ENCODE peak calls at places on chromosomes 1 and 21, in eight cellular contexts. S is heart left ventricle; V is stimulated activated CD4-positive, alpha-beta T cell treated with anti-CD3 and anti-CD28 coated beads, Interleukin-4, amount 100 ng/mL, for 48 hours; L is HEK293T; I is activated T-cell treated with anti-CD3 and anti-CD28 coated beads for 24 hours; X is AG09309; U is LoVo; A is IMR-90. O is an unnamed sample.

GRCh38 chr1:154430903-154431302 is 25.8 kb downstream of the IL6R start:
- DNase-seq in S (no peak), V (no peak), L (no peak), I (no peak), X (no peak), U (no peak), A (no peak), O (no peak)

GRCh38 chr1:52432807-52433206 is 28.4 kb downstream of the PRPF38A start:
- DNase-seq in S (no peak), V (no peak), L (no peak), I (no peak), X (no peak), U (no peak), A (no peak), O (no peak)

GRCh38 chr1:82030830-82031229 is 230.1 kb downstream of the ADGRL2 start:
- DNase-seq in S (no peak), V (no peak), L (no peak), I (no peak), X (no peak), U (no peak), A (no peak), O (no peak)

GRCh38 chr1:221435510-221435909 is 306.4 kb downstream of the DUSP10 start:
- DNase-seq in S (no peak), V (no peak), L (peak), I (no peak), X (no peak), U (peak), A (peak), O (peak)

GRCh38 chr1:166763318-166763717 is 76.0 kb upstream of the POGK start:
- DNase-seq in S (no peak), V (no peak), L (no peak), I (no peak), X (no peak), U (no peak), A (no peak), O (no peak)

GRCh38 chr21:14587266-14587665 is 41.2 kb upstream of the SAMSN1 start:
- DNase-seq in S (no peak), V (no peak), L (no peak), I (no peak), X (no peak), U (no peak), A (no peak), O (no peak)

GRCh38 chr1:98385691-98386090 is 275.8 kb upstream of the SNX7 start:
- DNase-seq in S (no peak), V (no peak), L (no peak), I (no peak), X (no peak), U (no peak), A (peak), O (no peak)

GRCh38 chr1:240999826-241000225 is 357.2 kb downstream of the RGS7 start:
- DNase-seq in S (no peak), V (no peak), L (no peak), I (no peak), X (no peak), U (no peak), A (no peak), O (no peak)

GRCh38 chr21:31710586-31710985 is 21.3 kb downstream of the SCAF4 start:
- DNase-seq in S (no peak), V (no peak), L (no peak), I (no peak), X (peak), U (no peak), A (peak), O (no peak)

GRCh38 chr1:231660198-231660597 is 33.6 kb downstream of the DISC1 start:
- DNase-seq in S (no peak), V (no peak), L (no peak), I (no peak), X (no peak), U (no peak), A (no peak), O (no peak)

GRCh38 chr1:55127827-55128343 is 87.3 kb downstream of the USP24 start:
- DNase-seq in S (no peak), V (no peak), L (no peak), I (no peak), X (no peak), U (peak), A (peak), O (no peak)

GRCh38 chr1:19525607-19526545 is 40.5 kb upstream of the CAPZB start:
- DNase-seq in S (no peak), V (no peak), L (no peak), I (no peak), X (no peak), U (peak), A (no peak), O (peak)

GRCh38 chr1:180382326-180383115 is 119.9 kb downstream of the ACBD6 start:
- DNase-seq in S (no peak), V (no peak), L (no peak), I (no peak), X (no peak), U (no peak), A (peak), O (no peak)

GRCh38 chr1:205633421-205633976 is 1.7 kb upstream of the ELK4 start:
- DNase-seq in S (no peak), V (no peak), L (no peak), I (no peak), X (peak), U (no peak), A (peak), O (no peak)

GRCh38 chr21:46129846-46130651 is 25.3 kb downstream of the FTCD start:
- DNase-seq in S (no peak), V (no peak), L (no peak), I (no peak), X (no peak), U (no peak), A (no peak), O (no peak)

GRCh38 chr1:85297855-85298629 is 21.6 kb upstream of the BCL10 start:
- DNase-seq in S (peak), V (peak), L (peak), I (peak), X (peak), U (peak), A (peak), O (peak)

GRCh38 chr1:221667504-221667903 is 74.4 kb downstream of the DUSP10 start:
- DNase-seq in S (no peak), V (no peak), L (peak), I (no peak), X (peak), U (peak), A (peak), O (no peak)

GRCh38 chr1:110677016-110677415 is 2.3 kb upstream of the KCNA3 start:
- DNase-seq in S (no peak), V (no peak), L (no peak), I (no peak), X (no peak), U (peak), A (no peak), O (no peak)

GRCh38 chr21:8990326-8991087 is 1530.9 kb upstream of the TPTE start:
- DNase-seq in S (no peak), V (no peak), L (no peak), I (no peak), X (no peak), U (no peak), A (no peak), O (no peak)

GRCh38 chr1:180927841-180928240 is 15.1 kb downstream of the KIAA1614 start:
- DNase-seq in S (no peak), V (no peak), L (no peak), I (no peak), X (no peak), U (no peak), A (peak), O (no peak)